ENCODE peak calls at places on chromosomes 4 and X, in six cellular contexts. H is neural progenitor cell, J is PC-3, Q is GM23338, F is MM.1S, K is PC-9. M is an unnamed sample. For H3F3A, the result is how much of the 10 kb centered on the place peaks cover.

GRCh38 chr4:110055014-110055768 is 142.5 kb downstream of the EGF start:
- DNase-seq in H (peak), J (peak), Q (no peak), F (peak), K (no peak), M (peak)

GRCh38 chr4:45030059-45030458 is 303.7 kb upstream of the GNPDA2 start:
- DNase-seq in H (no peak), J (no peak), Q (no peak), F (no peak), K (no peak), M (no peak)

GRCh38 chr4:164203476-164203875 is 550.5 kb upstream of the SMIM31 start:
- DNase-seq in H (no peak), J (no peak), Q (no peak), F (no peak), K (no peak), M (no peak)

GRCh38 chr4:3299122-3299521 is 6.3 kb downstream of the RGS12 start:
- DNase-seq in H (no peak), J (no peak), Q (no peak), F (no peak), K (no peak), M (no peak)

GRCh38 chrX:68060506-68061205 is 372.6 kb downstream of the OPHN1 start:
- DNase-seq in H (no peak), J (no peak), Q (peak), F (no peak), K (no peak), M (no peak)

GRCh38 chrX:40097101-40097491 is 662 bp downstream of the BCOR start:
- DNase-seq in H (no peak), J (no peak), Q (no peak), F (no peak), K (no peak), M (peak)

GRCh38 chr4:96729641-96730040 is 889.7 kb downstream of the PDHA2 start:
- DNase-seq in H (no peak), J (no peak), Q (no peak), F (no peak), K (no peak), M (no peak)

GRCh38 chrX:74449937-74450330 is 28.6 kb downstream of the SLC16A2 start:
- DNase-seq in H (no peak), J (peak), Q (no peak), F (no peak), K (peak), M (peak)

GRCh38 chr4:181528570-181529184 is 714.5 kb upstream of the TENM3 start:
- DNase-seq in H (peak), J (peak), Q (peak), F (peak), K (peak), M (peak)

GRCh38 chr4:176425035-176425434 is 105.3 kb downstream of the SPCS3 start:
- DNase-seq in H (no peak), J (peak), Q (no peak), F (no peak), K (no peak), M (peak)

GRCh38 chr4:122775987-122776836 is 43.7 kb downstream of the BBS12 start:
- DNase-seq in H (no peak), J (no peak), Q (peak), F (no peak), K (no peak), M (no peak)

GRCh38 chrX:150486011-150486410 is 82.4 kb upstream of the MTM1 start:
- DNase-seq in H (peak), J (peak), Q (peak), F (peak), K (peak), M (peak)

GRCh38 chrX:130578906-130579305 is 177.1 kb downstream of the RBMX2 start:
- DNase-seq in H (no peak), J (peak), Q (no peak), F (no peak), K (no peak), M (no peak)

GRCh38 chr4:71026086-71026485 is 32.6 kb downstream of the DCK start:
- DNase-seq in H (no peak), J (peak), Q (no peak), F (no peak), K (no peak), M (peak)

GRCh38 chr4:2743518-2744445 is 12.4 kb downstream of the TNIP2 start:
- DNase-seq in H (no peak), J (no peak), Q (no peak), F (peak), K (no peak), M (no peak)

GRCh38 chr4:167826281-167826680 is 266.1 kb upstream of the ANXA10 start:
- DNase-seq in H (no peak), J (peak), Q (no peak), F (no peak), K (no peak), M (no peak)

GRCh38 chrX:74550295-74550802 is 64.1 kb downstream of the RLIM start:
- DNase-seq in H (peak), J (peak), Q (peak), F (peak), K (peak), M (peak)

GRCh38 chr4:2183394-2183793 is 58.5 kb downstream of the HAUS3 start:
- DNase-seq in H (no peak), J (no peak), Q (no peak), F (no peak), K (no peak), M (peak)

GRCh38 chr4:8238515-8239053 is 31.0 kb upstream of the HTRA3 start:
- DNase-seq in H (peak), J (peak), Q (peak), F (no peak), K (no peak), M (no peak)

GRCh38 chr4:86306816-86307215 is 53.0 kb downstream of the MAPK10 start:
- DNase-seq in H (no peak), J (peak), Q (no peak), F (no peak), K (no peak), M (peak)

GRCh38 chrX:26783512-26784225 is 567.7 kb downstream of the MAGEB5 start:
- DNase-seq in H (peak), J (peak), Q (peak), F (peak), K (no peak), M (peak)

GRCh38 chr4:74536557-74536956 is 91.6 kb downstream of the AREG start:
- DNase-seq in H (no peak), J (peak), Q (no peak), F (no peak), K (no peak), M (peak)

GRCh38 chr4:152500798-152501434 is 35.0 kb downstream of the FBXW7 start:
- DNase-seq in H (peak), J (peak), Q (peak), F (peak), K (peak), M (peak)

GRCh38 chrX:150329888-150330287 is 33.2 kb upstream of the MAMLD1 start:
- DNase-seq in H (no peak), J (no peak), Q (no peak), F (no peak), K (no peak), M (no peak)

GRCh38 chr4:164949448-164950118 is 27.9 kb downstream of the TRIM61 start:
- DNase-seq in H (peak), J (no peak), Q (peak), F (no peak), K (no peak), M (peak)

GRCh38 chr4:2281575-2282343 is 19.9 kb upstream of the MXD4 start:
- DNase-seq in H (no peak), J (no peak), Q (no peak), F (peak), K (no peak), M (no peak)

GRCh38 chr4:95637047-95637600 is 88.4 kb upstream of the UNC5C start:
- DNase-seq in H (peak), J (peak), Q (peak), F (no peak), K (no peak), M (no peak)

GRCh38 chrX:21996872-21997271 is 35.3 kb upstream of the PHEX start:
- DNase-seq in H (no peak), J (peak), Q (no peak), F (no peak), K (peak), M (peak)

GRCh38 chr4:7195546-7196282 is 3.4 kb downstream of the SORCS2 start:
- DNase-seq in H (no peak), J (no peak), Q (no peak), F (no peak), K (no peak), M (peak)

GRCh38 chrX:70755850-70756249 is 152.7 kb downstream of the TEX11 start:
- DNase-seq in H (peak), J (no peak), Q (peak), F (peak), K (no peak), M (no peak)

GRCh38 chr4:76783836-76784235 is 114.1 kb downstream of the SOWAHB start:
- DNase-seq in H (no peak), J (no peak), Q (no peak), F (no peak), K (no peak), M (no peak)
- H3F3A ChIP-seq in H (under half), J (under half), Q (under half), F (under half), K (under half), M (under half)

GRCh38 chrX:133984857-133985163 is 584 bp downstream of the GPC3 start:
- DNase-seq in H (no peak), J (no peak), Q (peak), F (no peak), K (no peak), M (no peak)
- TF ChIP-seq EZH2 in H (no peak), J (no peak), Q (no peak), F (no peak), K (no peak), M (no peak)

DNA sequence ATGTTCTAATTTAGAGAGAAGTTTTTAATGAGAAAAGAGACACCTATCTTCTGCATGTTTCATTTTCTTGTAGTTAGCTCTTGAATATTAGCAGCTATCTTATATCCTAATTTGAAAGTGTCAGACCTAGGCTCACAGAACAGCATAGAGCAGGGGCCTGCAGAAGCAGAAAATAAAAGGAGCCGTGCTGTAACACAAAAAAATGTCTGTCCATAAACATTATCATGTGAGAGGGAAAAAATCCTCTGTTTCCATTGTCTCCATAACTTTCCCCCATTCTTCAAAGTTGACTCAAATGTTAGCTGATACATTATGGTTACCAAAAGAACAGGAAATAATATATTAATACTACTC is 329.2 kb upstream of the EPHA5 start:
- DNase-seq in H (no peak), J (peak), Q (no peak), F (no peak), K (no peak), M (no peak)
- H3K4me2 ChIP-seq in H (no peak), J (peak), Q (peak), F (no peak), K (peak), M (no peak)

GRCh38 chrX:92270936-92271655 is 491.9 kb downstream of the PCDH11X start:
- DNase-seq in H (no peak), J (no peak), Q (peak), F (no peak), K (no peak), M (no peak)
- H3F3A ChIP-seq in H (under half), J (under half), Q (under half), F (under half), K (under half), M (under half)

GRCh38 chr4:153684182-153685073 is at the start of gene TLR2:
- DNase-seq in H (peak), J (peak), Q (peak), F (peak), K (no peak), M (peak)
- TF ChIP-seq EZH2 in H (peak), J (no peak), Q (peak), F (no peak), K (no peak), M (peak)

M was measured in GM23248.